ENCODE peak calls at places on chromosomes 3 and 15, in nine cellular contexts. One of them, this sample, is unnamed.

GRCh38 chr15:80778621-80778963 is 578 bp upstream of the CEMIP start:
- DNase-seq in heart left ventricle: no peak
- DNase-seq in erythroblast: no peak
- DNase-seq in prostate gland: no peak
- DNase-seq in gastrocnemius medialis: no peak
- DNase-seq in A549: peak; percentile 12
- DNase-seq in IMR-90: no peak
- DNase-seq in K562: no peak
- DNase-seq in tibial nerve: no peak
- DNase-seq in this sample: no peak

GRCh38 chr3:117748131-117748530 is 1038.6 kb downstream of the TUSC7 start:
- DNase-seq in heart left ventricle: no peak
- DNase-seq in erythroblast: no peak
- DNase-seq in prostate gland: no peak
- DNase-seq in gastrocnemius medialis: no peak
- DNase-seq in A549: no peak
- DNase-seq in IMR-90: peak; percentile 42
- DNase-seq in K562: no peak
- DNase-seq in tibial nerve: no peak
- DNase-seq in this sample: no peak

GRCh38 chr3:128854382-128854939 is 25.0 kb upstream of the ACAD9 start:
- DNase-seq in heart left ventricle: no peak
- DNase-seq in erythroblast: peak; percentile 38
- DNase-seq in prostate gland: no peak
- DNase-seq in gastrocnemius medialis: no peak
- DNase-seq in A549: peak; percentile 32
- DNase-seq in IMR-90: no peak
- DNase-seq in K562: no peak
- DNase-seq in tibial nerve: no peak
- DNase-seq in this sample: no peak

GRCh38 chr3:121834079-121834730 is 655 bp downstream of the IQCB1 start:
- DNase-seq in heart left ventricle: no peak
- DNase-seq in erythroblast: peak; percentile 23
- DNase-seq in prostate gland: no peak
- DNase-seq in gastrocnemius medialis: no peak
- DNase-seq in A549: no peak
- DNase-seq in IMR-90: peak; percentile 8
- DNase-seq in K562: peak; percentile 12
- DNase-seq in tibial nerve: peak; percentile 7
- DNase-seq in this sample: no peak

GRCh38 chr3:159865042-159865579 is 123.5 kb upstream of the IL12A start:
- DNase-seq in heart left ventricle: no peak
- DNase-seq in erythroblast: no peak
- DNase-seq in prostate gland: no peak
- DNase-seq in gastrocnemius medialis: no peak
- DNase-seq in A549: peak; percentile 55
- DNase-seq in IMR-90: peak; percentile 40
- DNase-seq in K562: no peak
- DNase-seq in tibial nerve: no peak
- DNase-seq in this sample: no peak

GRCh38 chr3:165835431-165835830 is 1.8 kb downstream of the BCHE start:
- DNase-seq in heart left ventricle: no peak
- DNase-seq in erythroblast: no peak
- DNase-seq in prostate gland: no peak
- DNase-seq in gastrocnemius medialis: no peak
- DNase-seq in A549: no peak
- DNase-seq in IMR-90: no peak
- DNase-seq in K562: no peak
- DNase-seq in tibial nerve: no peak
- DNase-seq in this sample: no peak

GRCh38 chr3:149494759-149495580 is 20.5 kb downstream of the TM4SF4 start:
- DNase-seq in heart left ventricle: no peak
- DNase-seq in erythroblast: peak; percentile 4
- DNase-seq in prostate gland: no peak
- DNase-seq in gastrocnemius medialis: no peak
- DNase-seq in A549: no peak
- DNase-seq in IMR-90: peak; percentile 88
- DNase-seq in K562: no peak
- DNase-seq in tibial nerve: no peak
- DNase-seq in this sample: no peak

GRCh38 chr3:136671921-136672320 is 80.3 kb downstream of the STAG1 start:
- DNase-seq in heart left ventricle: no peak
- DNase-seq in erythroblast: no peak
- DNase-seq in prostate gland: no peak
- DNase-seq in gastrocnemius medialis: no peak
- DNase-seq in A549: peak; percentile 14
- DNase-seq in IMR-90: peak; percentile 79
- DNase-seq in K562: no peak
- DNase-seq in tibial nerve: no peak
- DNase-seq in this sample: no peak

GRCh38 chr3:11053926-11054503 is 61.5 kb downstream of the SLC6A1 start:
- DNase-seq in heart left ventricle: no peak
- DNase-seq in erythroblast: no peak
- DNase-seq in prostate gland: no peak
- DNase-seq in gastrocnemius medialis: no peak
- DNase-seq in A549: peak; percentile 35
- DNase-seq in IMR-90: no peak
- DNase-seq in K562: no peak
- DNase-seq in tibial nerve: no peak
- DNase-seq in this sample: no peak

GRCh38 chr3:51962854-51963530 is 4.3 kb downstream of the PCBP4 start:
- DNase-seq in heart left ventricle: peak; percentile 12
- DNase-seq in erythroblast: no peak
- DNase-seq in prostate gland: no peak
- DNase-seq in gastrocnemius medialis: no peak
- DNase-seq in A549: no peak
- DNase-seq in IMR-90: peak; percentile 31
- DNase-seq in K562: no peak
- DNase-seq in tibial nerve: no peak
- DNase-seq in this sample: no peak

GRCh38 chr3:171307988-171308387 is 152.2 kb downstream of the TNIK start:
- DNase-seq in heart left ventricle: no peak
- DNase-seq in erythroblast: no peak
- DNase-seq in prostate gland: no peak
- DNase-seq in gastrocnemius medialis: no peak
- DNase-seq in A549: no peak
- DNase-seq in IMR-90: no peak
- DNase-seq in K562: no peak
- DNase-seq in tibial nerve: no peak
- DNase-seq in this sample: no peak

GRCh38 chr3:182978387-182978786 is 2.0 kb downstream of the DCUN1D1 start:
- DNase-seq in heart left ventricle: no peak
- DNase-seq in erythroblast: peak; percentile 42
- DNase-seq in prostate gland: no peak
- DNase-seq in gastrocnemius medialis: no peak
- DNase-seq in A549: no peak
- DNase-seq in IMR-90: no peak
- DNase-seq in K562: no peak
- DNase-seq in tibial nerve: no peak
- DNase-seq in this sample: no peak

GRCh38 chr3:182981038-182981380 is 671 bp upstream of the DCUN1D1 start:
- DNase-seq in heart left ventricle: no peak
- DNase-seq in erythroblast: no peak
- DNase-seq in prostate gland: no peak
- DNase-seq in gastrocnemius medialis: no peak
- DNase-seq in A549: no peak
- DNase-seq in IMR-90: no peak
- DNase-seq in K562: no peak
- DNase-seq in tibial nerve: no peak
- DNase-seq in this sample: no peak

GRCh38 chr3:182979719-182980191 is 583 bp downstream of the DCUN1D1 start:
- DNase-seq in heart left ventricle: peak; percentile 38
- DNase-seq in erythroblast: peak; percentile 65
- DNase-seq in prostate gland: peak; percentile 12
- DNase-seq in gastrocnemius medialis: no peak
- DNase-seq in A549: peak; percentile 9
- DNase-seq in IMR-90: peak; percentile 5
- DNase-seq in K562: peak; percentile 35
- DNase-seq in tibial nerve: peak; percentile 11
- DNase-seq in this sample: peak; percentile 33

GRCh38 chr3:182979103-182979697 is 1.1 kb downstream of the DCUN1D1 start:
- DNase-seq in heart left ventricle: no peak
- DNase-seq in erythroblast: peak; percentile 65
- DNase-seq in prostate gland: no peak
- DNase-seq in gastrocnemius medialis: no peak
- DNase-seq in A549: no peak
- DNase-seq in IMR-90: peak; percentile 11
- DNase-seq in K562: no peak
- DNase-seq in tibial nerve: no peak
- DNase-seq in this sample: no peak

DNA sequence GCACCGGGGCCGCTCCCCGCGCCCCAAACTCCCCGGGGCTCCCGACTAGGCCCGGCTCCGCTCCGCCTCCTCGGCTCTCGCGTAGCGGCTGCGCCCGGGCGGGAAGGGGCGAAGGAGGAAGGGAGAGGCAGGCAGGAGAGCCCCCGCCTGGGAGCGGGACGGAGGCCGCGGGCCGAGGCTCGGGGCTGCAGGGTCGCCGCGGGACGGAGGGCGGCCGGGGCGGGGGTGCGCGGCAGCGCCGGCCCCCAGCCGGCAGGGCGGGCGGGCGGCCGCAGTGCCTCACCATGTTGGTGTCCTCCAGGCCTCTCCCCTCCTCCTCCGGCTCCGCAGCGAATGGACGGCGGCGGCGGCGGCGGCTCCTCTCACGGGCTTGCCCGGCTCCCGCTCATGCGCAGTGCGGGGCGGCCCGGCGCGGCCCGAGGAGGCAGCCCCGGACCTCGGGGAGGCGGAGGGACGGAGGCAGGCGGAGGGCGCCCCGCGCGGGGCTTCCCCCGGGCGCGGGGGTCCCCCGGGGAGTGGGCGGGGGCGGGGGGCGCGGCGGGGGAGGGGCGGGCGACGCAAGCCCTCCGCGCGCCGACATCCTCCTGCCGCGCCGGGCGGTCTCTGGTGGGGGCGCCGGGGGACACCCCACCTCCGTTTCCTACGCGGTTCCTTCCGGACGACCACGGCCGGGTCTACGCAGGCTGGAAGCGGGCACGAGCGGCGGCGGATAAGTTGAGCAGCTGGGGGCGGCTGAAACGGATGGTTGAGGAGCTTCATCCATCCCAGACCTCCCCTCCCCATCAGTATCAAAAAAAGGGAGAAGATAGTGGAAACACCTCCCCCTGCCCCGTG is at the start of gene DCUN1D1:
- DNase-seq in heart left ventricle: peak; percentile 95
- DNase-seq in erythroblast: peak; percentile 91
- DNase-seq in prostate gland: peak; percentile 83
- DNase-seq in gastrocnemius medialis: peak; percentile 79
- DNase-seq in A549: peak; percentile 77
- DNase-seq in IMR-90: peak; percentile 73
- DNase-seq in K562: peak; percentile 95
- DNase-seq in tibial nerve: peak; percentile 75
- DNase-seq in this sample: peak; percentile 98
- TF ChIP-seq POLR2A in heart left ventricle: peak; percentile 68
- TF ChIP-seq POLR2A in erythroblast: peak; percentile 34
- TF ChIP-seq POLR2A in prostate gland: peak; percentile 61
- TF ChIP-seq POLR2A in gastrocnemius medialis: peak; percentile 75
- TF ChIP-seq POLR2A in A549: peak; percentile 72
- TF ChIP-seq POLR2A in IMR-90: no peak
- TF ChIP-seq POLR2A in K562: no peak
- TF ChIP-seq POLR2A in tibial nerve: peak; percentile 66
- TF ChIP-seq POLR2A in this sample: peak; percentile 74

DNA sequence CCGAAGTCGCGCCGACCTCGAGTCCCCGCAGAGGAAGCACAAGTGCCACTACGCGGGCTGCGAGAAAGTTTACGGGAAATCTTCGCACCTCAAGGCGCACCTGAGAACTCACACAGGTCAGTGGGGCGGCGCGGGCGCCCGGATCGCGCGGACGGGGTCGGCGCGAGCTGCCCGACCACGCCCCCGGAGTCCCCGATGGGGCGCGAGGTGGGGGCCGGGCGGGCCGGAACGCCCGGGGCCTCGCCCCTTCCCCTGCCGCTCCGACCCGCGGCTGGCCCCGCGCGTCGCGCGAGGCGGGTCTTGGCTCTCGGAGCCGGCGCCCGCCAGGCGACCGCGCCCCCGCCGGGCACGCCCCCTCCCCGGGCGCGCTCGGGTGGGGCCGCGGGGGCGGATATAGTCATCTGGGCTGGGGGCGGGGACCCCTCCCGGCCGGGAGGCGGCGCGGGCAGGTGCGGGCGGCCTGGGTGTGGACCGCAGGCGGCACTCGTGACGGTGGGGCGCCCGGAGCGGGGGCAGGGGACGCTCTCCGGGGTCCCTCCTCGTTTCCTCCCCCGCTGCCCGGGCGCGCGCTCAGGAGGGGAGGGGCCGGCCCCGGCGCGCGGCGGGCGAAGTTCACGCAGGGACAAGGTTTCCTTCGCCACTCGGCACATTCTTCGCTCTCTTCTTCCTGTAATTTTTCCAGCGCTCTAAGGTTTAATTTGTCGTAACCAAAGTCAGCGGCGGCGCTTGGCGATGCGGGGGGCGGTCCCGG is 1.2 kb downstream of the KLF13 start:
- DNase-seq in heart left ventricle: peak; percentile 82
- DNase-seq in erythroblast: peak; percentile 81
- DNase-seq in prostate gland: peak; percentile 54
- DNase-seq in gastrocnemius medialis: no peak
- DNase-seq in A549: peak; percentile 40
- DNase-seq in IMR-90: peak; percentile 19
- DNase-seq in K562: peak; percentile 70
- DNase-seq in tibial nerve: no peak
- DNase-seq in this sample: peak; percentile 54
- TF ChIP-seq POLR2A in heart left ventricle: peak; percentile 16
- TF ChIP-seq POLR2A in erythroblast: peak; percentile 54
- TF ChIP-seq POLR2A in prostate gland: peak; percentile 35
- TF ChIP-seq POLR2A in gastrocnemius medialis: peak; percentile 83
- TF ChIP-seq POLR2A in A549: no peak
- TF ChIP-seq POLR2A in IMR-90: peak; percentile 52
- TF ChIP-seq POLR2A in K562: no peak
- TF ChIP-seq POLR2A in tibial nerve: peak; percentile 56
- TF ChIP-seq POLR2A in this sample: no peak

DNA sequence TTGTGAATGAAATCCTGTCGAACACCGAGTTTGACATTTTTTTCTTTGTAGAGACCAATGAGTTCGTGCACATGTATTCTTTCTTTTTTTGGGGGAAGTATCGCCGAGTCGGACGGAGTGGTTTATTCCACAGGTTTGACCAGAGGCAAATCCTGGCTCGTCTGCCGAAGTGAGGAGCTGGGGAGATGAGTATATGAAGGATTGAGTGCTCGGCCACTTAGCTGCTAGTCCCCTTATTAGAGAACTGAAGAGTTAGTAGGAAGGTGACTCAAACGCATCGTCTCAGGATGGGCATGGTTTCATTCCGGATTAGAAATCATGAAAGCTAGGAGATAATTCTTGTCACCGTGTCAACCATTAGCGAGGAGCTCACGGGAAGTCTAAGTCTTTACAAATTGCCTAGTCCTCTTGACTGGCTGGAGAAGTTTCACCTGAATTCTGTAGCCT is 154.7 kb upstream of the GOLIM4 start:
- DNase-seq in heart left ventricle: no peak
- DNase-seq in erythroblast: no peak
- DNase-seq in prostate gland: no peak
- DNase-seq in gastrocnemius medialis: no peak
- DNase-seq in A549: no peak
- DNase-seq in IMR-90: peak; percentile 6
- DNase-seq in K562: no peak
- DNase-seq in tibial nerve: no peak
- DNase-seq in this sample: no peak
- TF ChIP-seq POLR2A in heart left ventricle: no peak
- TF ChIP-seq POLR2A in erythroblast: no peak
- TF ChIP-seq POLR2A in prostate gland: no peak
- TF ChIP-seq POLR2A in gastrocnemius medialis: no peak
- TF ChIP-seq POLR2A in A549: no peak
- TF ChIP-seq POLR2A in IMR-90: no peak
- TF ChIP-seq POLR2A in K562: no peak
- TF ChIP-seq POLR2A in tibial nerve: no peak
- TF ChIP-seq POLR2A in this sample: no peak

GRCh38 chr3:98593046-98593936 is at the start of gene CPOX:
- DNase-seq in heart left ventricle: peak; percentile 92
- DNase-seq in erythroblast: peak; percentile 99
- DNase-seq in prostate gland: peak; percentile 80
- DNase-seq in gastrocnemius medialis: peak; percentile 63
- DNase-seq in A549: peak; percentile 88
- DNase-seq in IMR-90: peak; percentile 88
- DNase-seq in K562: peak; percentile 90
- DNase-seq in tibial nerve: peak; percentile 81
- DNase-seq in this sample: peak; percentile 79
- TF ChIP-seq POLR2A in heart left ventricle: peak; percentile 51
- TF ChIP-seq POLR2A in erythroblast: peak; percentile 88
- TF ChIP-seq POLR2A in prostate gland: peak; percentile 37
- TF ChIP-seq POLR2A in gastrocnemius medialis: peak; percentile 32
- TF ChIP-seq POLR2A in A549: peak; percentile 50
- TF ChIP-seq POLR2A in IMR-90: no peak
- TF ChIP-seq POLR2A in K562: peak; percentile 79
- TF ChIP-seq POLR2A in tibial nerve: peak; percentile 56
- TF ChIP-seq POLR2A in this sample: peak; percentile 34